ENCODE peak calls at places on chromosomes 12 and 14, in four cellular contexts. One of them, this sample, is unnamed.

GRCh38 chr14:53055003-53055402 is 98.1 kb downstream of the DDHD1 start:
- DNase-seq in H9: no peak
- DNase-seq in coronary artery: no peak
- DNase-seq in transverse colon: no peak
- DNase-seq in this sample: peak

GRCh38 chr12:121295123-121295745 is 1.3 kb downstream of the CAMKK2 start:
- DNase-seq in coronary artery: peak
- DNase-seq in H9: peak
- DNase-seq in transverse colon: no peak
- DNase-seq in this sample: no peak

GRCh38 chr14:64807588-64807987 is 72.1 kb downstream of the SPTB start:
- DNase-seq in transverse colon: no peak
- DNase-seq in coronary artery: no peak
- DNase-seq in H9: no peak
- DNase-seq in this sample: no peak

GRCh38 chr12:95959107-95959506 is 16.0 kb downstream of the AMDHD1 start:
- DNase-seq in coronary artery: no peak
- DNase-seq in H9: no peak
- DNase-seq in transverse colon: no peak
- DNase-seq in this sample: peak

GRCh38 chr14:51185180-51185579 is 54.9 kb upstream of the TMX1 start:
- DNase-seq in transverse colon: no peak
- DNase-seq in coronary artery: no peak
- DNase-seq in H9: no peak
- DNase-seq in this sample: no peak

GRCh38 chr12:124422570-124423523 is 128.0 kb downstream of the RFLNA start:
- DNase-seq in coronary artery: peak
- DNase-seq in transverse colon: peak
- DNase-seq in H9: no peak
- DNase-seq in this sample: peak

GRCh38 chr14:30227871-30228270 is 300.2 kb upstream of the PRKD1 start:
- DNase-seq in H9: no peak
- DNase-seq in transverse colon: no peak
- DNase-seq in coronary artery: no peak
- DNase-seq in this sample: peak

GRCh38 chr14:69673578-69674305 is 62.3 kb downstream of the SUSD6 start:
- DNase-seq in transverse colon: no peak
- DNase-seq in H9: no peak
- DNase-seq in coronary artery: no peak
- DNase-seq in this sample: no peak

GRCh38 chr12:67354966-67355365 is 85.8 kb downstream of the CAND1 start:
- DNase-seq in H9: no peak
- DNase-seq in coronary artery: no peak
- DNase-seq in transverse colon: no peak
- DNase-seq in this sample: peak

GRCh38 chr12:19893514-19893913 is 454.2 kb downstream of the AEBP2 start:
- DNase-seq in H9: no peak
- DNase-seq in transverse colon: no peak
- DNase-seq in coronary artery: no peak
- DNase-seq in this sample: peak
- TF ChIP-seq CTCF in H9: peak
- TF ChIP-seq CTCF in transverse colon: no peak
- TF ChIP-seq CTCF in coronary artery: no peak
- TF ChIP-seq CTCF in this sample: peak

GRCh38 chr14:96304956-96305355 is 48.9 kb downstream of the BDKRB1 start:
- DNase-seq in transverse colon: no peak
- DNase-seq in coronary artery: no peak
- DNase-seq in H9: peak
- DNase-seq in this sample: no peak
- TF ChIP-seq CTCF in transverse colon: no peak
- TF ChIP-seq CTCF in coronary artery: no peak
- TF ChIP-seq CTCF in H9: peak
- TF ChIP-seq CTCF in this sample: no peak

GRCh38 chr12:93957870-93958269 is 190.5 kb upstream of the PLXNC1 start:
- DNase-seq in coronary artery: no peak
- DNase-seq in transverse colon: no peak
- DNase-seq in H9: no peak
- DNase-seq in this sample: peak
- TF ChIP-seq CTCF in coronary artery: no peak
- TF ChIP-seq CTCF in transverse colon: no peak
- TF ChIP-seq CTCF in H9: no peak
- TF ChIP-seq CTCF in this sample: peak

GRCh38 chr12:7806863-7807487 is 17.8 kb downstream of the NANOG start:
- DNase-seq in H9: peak
- DNase-seq in transverse colon: peak
- DNase-seq in coronary artery: no peak
- DNase-seq in this sample: peak
- TF ChIP-seq CTCF in H9: peak
- TF ChIP-seq CTCF in transverse colon: peak
- TF ChIP-seq CTCF in coronary artery: peak
- TF ChIP-seq CTCF in this sample: peak